ENCODE peak calls at places on chromosomes 13 and 19, in nine cellular contexts. One of them, this sample, is unnamed.

GRCh38 chr13:97134364-97135095 is 87.6 kb upstream of the MBNL2 start:
- DNase-seq in tibial artery: no peak
- DNase-seq in epithelial cell of prostate: no peak
- DNase-seq in cardiac septum: no peak
- DNase-seq in dermis microvascular lymphatic vessel endothelial cell: no peak
- DNase-seq in NCI-H187: no peak
- DNase-seq in hepatic stellate cell: no peak
- DNase-seq in left colon: no peak
- DNase-seq in transverse colon: no peak
- DNase-seq in this sample: no peak

GRCh38 chr19:3227054-3227626 is 2.7 kb downstream of the CELF5 start:
- DNase-seq in cardiac septum: no peak
- DNase-seq in hepatic stellate cell: no peak
- DNase-seq in NCI-H187: no peak
- DNase-seq in transverse colon: no peak
- DNase-seq in tibial artery: no peak
- DNase-seq in left colon: no peak
- DNase-seq in dermis microvascular lymphatic vessel endothelial cell: no peak
- DNase-seq in epithelial cell of prostate: no peak
- DNase-seq in this sample: no peak

GRCh38 chr19:6066661-6067646 is 43.3 kb downstream of the RFX2 start:
- DNase-seq in transverse colon: peak
- DNase-seq in cardiac septum: peak
- DNase-seq in NCI-H187: peak
- DNase-seq in tibial artery: peak
- DNase-seq in dermis microvascular lymphatic vessel endothelial cell: peak
- DNase-seq in left colon: peak
- DNase-seq in epithelial cell of prostate: no peak
- DNase-seq in hepatic stellate cell: peak
- DNase-seq in this sample: peak

GRCh38 chr13:111659236-111659635 is 338.8 kb downstream of the TEX29 start:
- DNase-seq in dermis microvascular lymphatic vessel endothelial cell: no peak
- DNase-seq in left colon: no peak
- DNase-seq in transverse colon: no peak
- DNase-seq in epithelial cell of prostate: no peak
- DNase-seq in cardiac septum: peak
- DNase-seq in tibial artery: no peak
- DNase-seq in hepatic stellate cell: no peak
- DNase-seq in NCI-H187: peak
- DNase-seq in this sample: no peak

GRCh38 chr19:38559428-38560401 is 58.0 kb downstream of the MAP4K1 start:
- DNase-seq in left colon: no peak
- DNase-seq in transverse colon: no peak
- DNase-seq in epithelial cell of prostate: peak
- DNase-seq in tibial artery: no peak
- DNase-seq in NCI-H187: no peak
- DNase-seq in hepatic stellate cell: no peak
- DNase-seq in cardiac septum: no peak
- DNase-seq in dermis microvascular lymphatic vessel endothelial cell: no peak
- DNase-seq in this sample: peak

GRCh38 chr19:3818479-3818878 is 32.3 kb upstream of the MATK start:
- DNase-seq in tibial artery: no peak
- DNase-seq in transverse colon: no peak
- DNase-seq in cardiac septum: no peak
- DNase-seq in epithelial cell of prostate: peak
- DNase-seq in left colon: no peak
- DNase-seq in dermis microvascular lymphatic vessel endothelial cell: peak
- DNase-seq in NCI-H187: no peak
- DNase-seq in hepatic stellate cell: peak
- DNase-seq in this sample: no peak

GRCh38 chr13:44393391-44393790 is 19.8 kb downstream of the SERP2 start:
- DNase-seq in cardiac septum: peak
- DNase-seq in tibial artery: no peak
- DNase-seq in epithelial cell of prostate: no peak
- DNase-seq in hepatic stellate cell: no peak
- DNase-seq in NCI-H187: no peak
- DNase-seq in dermis microvascular lymphatic vessel endothelial cell: peak
- DNase-seq in left colon: peak
- DNase-seq in transverse colon: peak
- DNase-seq in this sample: peak

GRCh38 chr13:103002279-103002678 is 63.9 kb downstream of the SLC10A2 start:
- DNase-seq in tibial artery: no peak
- DNase-seq in NCI-H187: no peak
- DNase-seq in dermis microvascular lymphatic vessel endothelial cell: no peak
- DNase-seq in hepatic stellate cell: no peak
- DNase-seq in left colon: no peak
- DNase-seq in cardiac septum: no peak
- DNase-seq in transverse colon: no peak
- DNase-seq in epithelial cell of prostate: peak
- DNase-seq in this sample: no peak

GRCh38 chr13:46172531-46172991 is 9.4 kb downstream of the LCP1 start:
- DNase-seq in transverse colon: peak
- DNase-seq in cardiac septum: peak
- DNase-seq in tibial artery: peak
- DNase-seq in epithelial cell of prostate: no peak
- DNase-seq in NCI-H187: no peak
- DNase-seq in left colon: no peak
- DNase-seq in dermis microvascular lymphatic vessel endothelial cell: no peak
- DNase-seq in hepatic stellate cell: no peak
- DNase-seq in this sample: no peak

GRCh38 chr13:33707449-33707848 is 110.5 kb upstream of the RFC3 start:
- DNase-seq in dermis microvascular lymphatic vessel endothelial cell: no peak
- DNase-seq in transverse colon: no peak
- DNase-seq in epithelial cell of prostate: no peak
- DNase-seq in NCI-H187: no peak
- DNase-seq in tibial artery: no peak
- DNase-seq in hepatic stellate cell: no peak
- DNase-seq in cardiac septum: no peak
- DNase-seq in left colon: no peak
- DNase-seq in this sample: no peak

GRCh38 chr13:65600702-65601101 is 1629.4 kb downstream of the PCDH9 start:
- DNase-seq in cardiac septum: no peak
- DNase-seq in hepatic stellate cell: no peak
- DNase-seq in tibial artery: no peak
- DNase-seq in dermis microvascular lymphatic vessel endothelial cell: peak
- DNase-seq in epithelial cell of prostate: no peak
- DNase-seq in transverse colon: no peak
- DNase-seq in left colon: no peak
- DNase-seq in NCI-H187: no peak
- DNase-seq in this sample: no peak

GRCh38 chr19:6737873-6738725 is 719 bp upstream of the GPR108 start:
- DNase-seq in cardiac septum: peak
- DNase-seq in hepatic stellate cell: peak
- DNase-seq in dermis microvascular lymphatic vessel endothelial cell: peak
- DNase-seq in tibial artery: peak
- DNase-seq in epithelial cell of prostate: no peak
- DNase-seq in left colon: peak
- DNase-seq in NCI-H187: no peak
- DNase-seq in transverse colon: peak
- DNase-seq in this sample: peak

GRCh38 chr13:21683034-21683733 is 12.3 kb downstream of the FGF9 start:
- DNase-seq in dermis microvascular lymphatic vessel endothelial cell: no peak
- DNase-seq in NCI-H187: no peak
- DNase-seq in hepatic stellate cell: no peak
- DNase-seq in tibial artery: no peak
- DNase-seq in left colon: no peak
- DNase-seq in cardiac septum: no peak
- DNase-seq in transverse colon: no peak
- DNase-seq in epithelial cell of prostate: peak
- DNase-seq in this sample: peak

GRCh38 chr19:48284891-48285290 is 15.0 kb downstream of the ZNF114 start:
- DNase-seq in hepatic stellate cell: no peak
- DNase-seq in left colon: no peak
- DNase-seq in cardiac septum: no peak
- DNase-seq in tibial artery: no peak
- DNase-seq in transverse colon: no peak
- DNase-seq in epithelial cell of prostate: no peak
- DNase-seq in dermis microvascular lymphatic vessel endothelial cell: no peak
- DNase-seq in NCI-H187: no peak
- DNase-seq in this sample: no peak

This sample was measured in kidney glomerular epithelial cell.